ENCODE peak calls at places on chromosomes 2 and 18, in six cellular contexts. One of them, this sample, is unnamed.

GRCh38 chr2:201129044-201129505 is 13.1 kb downstream of the CFLAR start:
- DNase-seq in endothelial cell of umbilical vein: peak; percentile 88
- DNase-seq in K562: no peak
- DNase-seq in HepG2: peak; percentile 78
- DNase-seq in stomach: peak; percentile 59
- DNase-seq in breast epithelium: no peak
- DNase-seq in this sample: no peak

GRCh38 chr2:186523781-186524180 is 37.7 kb downstream of the ZC3H15 start:
- DNase-seq in endothelial cell of umbilical vein: no peak
- DNase-seq in K562: no peak
- DNase-seq in HepG2: no peak
- DNase-seq in stomach: no peak
- DNase-seq in breast epithelium: no peak
- DNase-seq in this sample: no peak

GRCh38 chr2:150698016-150698661 is 210.7 kb upstream of the RND3 start:
- DNase-seq in endothelial cell of umbilical vein: peak; percentile 10
- DNase-seq in K562: no peak
- DNase-seq in HepG2: no peak
- DNase-seq in stomach: no peak
- DNase-seq in breast epithelium: no peak
- DNase-seq in this sample: no peak

GRCh38 chr2:82823892-82824291 is 1635.2 kb downstream of the SUCLG1 start:
- DNase-seq in endothelial cell of umbilical vein: no peak
- DNase-seq in K562: no peak
- DNase-seq in HepG2: no peak
- DNase-seq in stomach: no peak
- DNase-seq in breast epithelium: no peak
- DNase-seq in this sample: no peak

GRCh38 chr18:7516505-7517117 is 50.5 kb upstream of the PTPRM start:
- DNase-seq in endothelial cell of umbilical vein: no peak
- DNase-seq in K562: no peak
- DNase-seq in HepG2: no peak
- DNase-seq in stomach: no peak
- DNase-seq in breast epithelium: no peak
- DNase-seq in this sample: no peak

GRCh38 chr2:27442282-27442980 is at the start of gene KRTCAP3:
- DNase-seq in endothelial cell of umbilical vein: no peak
- DNase-seq in K562: peak; percentile 78
- DNase-seq in HepG2: no peak
- DNase-seq in stomach: peak; percentile 87
- DNase-seq in breast epithelium: peak; percentile 72
- DNase-seq in this sample: no peak

GRCh38 chr2:168323456-168324058 is 76.2 kb upstream of the STK39 start:
- DNase-seq in endothelial cell of umbilical vein: no peak
- DNase-seq in K562: no peak
- DNase-seq in HepG2: no peak
- DNase-seq in stomach: no peak
- DNase-seq in breast epithelium: no peak
- DNase-seq in this sample: no peak

GRCh38 chr2:101150306-101151140 is 659 bp downstream of the TBC1D8 start:
- DNase-seq in endothelial cell of umbilical vein: peak; percentile 42
- DNase-seq in K562: peak; percentile 51
- DNase-seq in HepG2: no peak
- DNase-seq in stomach: peak; percentile 57
- DNase-seq in breast epithelium: no peak
- DNase-seq in this sample: no peak

GRCh38 chr2:130798472-130799221 is 38.1 kb upstream of the ARHGEF4 start:
- DNase-seq in endothelial cell of umbilical vein: no peak
- DNase-seq in K562: no peak
- DNase-seq in HepG2: no peak
- DNase-seq in stomach: no peak
- DNase-seq in breast epithelium: no peak
- DNase-seq in this sample: no peak

GRCh38 chr2:201432551-201433388 is 18.5 kb downstream of the TRAK2 start:
- DNase-seq in endothelial cell of umbilical vein: peak; percentile 52
- DNase-seq in K562: peak; percentile 27
- DNase-seq in HepG2: no peak
- DNase-seq in stomach: no peak
- DNase-seq in breast epithelium: no peak
- DNase-seq in this sample: no peak

GRCh38 chr2:102619414-102620319 is at the start of gene SLC9A2:
- DNase-seq in endothelial cell of umbilical vein: peak; percentile 6
- DNase-seq in K562: peak; percentile 69
- DNase-seq in HepG2: no peak
- DNase-seq in stomach: peak; percentile 72
- DNase-seq in breast epithelium: no peak
- DNase-seq in this sample: no peak

GRCh38 chr2:68971591-68972231 is 2.7 kb upstream of the GKN1 start:
- DNase-seq in endothelial cell of umbilical vein: no peak
- DNase-seq in K562: no peak
- DNase-seq in HepG2: no peak
- DNase-seq in stomach: peak; percentile 70
- DNase-seq in breast epithelium: no peak
- DNase-seq in this sample: no peak

GRCh38 chr2:173010233-173010632 is 65.4 kb upstream of the MAP3K20 start:
- DNase-seq in endothelial cell of umbilical vein: no peak
- DNase-seq in K562: no peak
- DNase-seq in HepG2: no peak
- DNase-seq in stomach: no peak
- DNase-seq in breast epithelium: no peak
- DNase-seq in this sample: no peak

GRCh38 chr2:109143214-109144187 is 14.5 kb downstream of the SH3RF3 start:
- DNase-seq in endothelial cell of umbilical vein: no peak
- DNase-seq in K562: no peak
- DNase-seq in HepG2: no peak
- DNase-seq in stomach: no peak
- DNase-seq in breast epithelium: no peak
- DNase-seq in this sample: no peak

GRCh38 chr2:108304975-108305374 is 16.3 kb downstream of the SULT1C2 start:
- DNase-seq in endothelial cell of umbilical vein: no peak
- DNase-seq in K562: no peak
- DNase-seq in HepG2: no peak
- DNase-seq in stomach: no peak
- DNase-seq in breast epithelium: no peak
- DNase-seq in this sample: no peak

GRCh38 chr2:157508676-157509075 is 64.8 kb upstream of the CYTIP start:
- DNase-seq in endothelial cell of umbilical vein: no peak
- DNase-seq in K562: no peak
- DNase-seq in HepG2: no peak
- DNase-seq in stomach: no peak
- DNase-seq in breast epithelium: no peak
- DNase-seq in this sample: no peak

GRCh38 chr2:195532255-195532627 is 124.8 kb upstream of the SLC39A10 start:
- DNase-seq in endothelial cell of umbilical vein: no peak
- DNase-seq in K562: no peak
- DNase-seq in HepG2: no peak
- DNase-seq in stomach: no peak
- DNase-seq in breast epithelium: no peak
- DNase-seq in this sample: no peak

DNA sequence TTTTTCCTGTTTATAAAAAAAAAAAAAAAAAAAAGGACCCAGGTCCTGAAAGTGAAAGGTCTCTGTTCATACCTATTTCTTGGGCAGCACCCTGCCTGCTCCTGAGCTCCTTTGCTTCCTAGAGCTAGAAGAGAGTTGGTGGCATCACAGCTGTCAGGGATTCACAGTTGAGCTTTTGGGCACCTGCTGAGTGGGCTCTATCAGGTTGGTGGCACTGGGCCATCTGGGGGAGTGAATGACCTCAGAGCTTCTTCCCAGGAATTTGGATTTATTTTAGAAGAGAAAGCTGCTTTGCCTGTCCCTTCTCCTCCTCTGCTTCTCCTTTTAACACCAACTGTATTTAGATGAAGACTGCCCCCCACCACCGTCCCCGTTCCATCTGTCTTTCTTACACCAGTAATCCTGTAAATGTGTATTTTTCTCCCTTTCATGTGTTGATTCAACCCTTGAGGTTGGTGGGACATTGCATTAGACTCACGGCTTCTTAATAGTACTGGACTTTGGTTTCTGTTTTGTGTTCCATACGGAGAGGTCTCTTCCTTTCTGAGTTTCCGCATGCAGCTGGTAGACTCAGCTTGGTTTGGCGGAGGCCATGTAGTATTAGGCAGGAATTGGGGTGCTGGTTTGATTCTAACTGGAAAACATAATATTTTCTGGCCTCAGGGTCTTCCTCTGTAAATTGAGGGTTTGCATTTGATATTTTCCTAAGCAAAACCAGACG is 7.6 kb upstream of the MGAT5 start:
- DNase-seq in endothelial cell of umbilical vein: no peak
- DNase-seq in K562: no peak
- DNase-seq in HepG2: peak; percentile 26
- DNase-seq in stomach: no peak
- DNase-seq in breast epithelium: no peak
- DNase-seq in this sample: no peak
- H3K4me1 ChIP-seq in endothelial cell of umbilical vein: peaks cover 22% of the 10 kb centered on the region
- H3K4me1 ChIP-seq in K562: peaks cover 8% of the 10 kb centered on the region
- H3K4me1 ChIP-seq in HepG2: peaks cover 45% of the 10 kb centered on the region
- H3K4me1 ChIP-seq in stomach: peaks cover 78% of the 10 kb centered on the region
- H3K4me1 ChIP-seq in breast epithelium: no peaks in the 10 kb centered on the region
- H3K4me1 ChIP-seq in this sample: no peaks in the 10 kb centered on the region

DNA sequence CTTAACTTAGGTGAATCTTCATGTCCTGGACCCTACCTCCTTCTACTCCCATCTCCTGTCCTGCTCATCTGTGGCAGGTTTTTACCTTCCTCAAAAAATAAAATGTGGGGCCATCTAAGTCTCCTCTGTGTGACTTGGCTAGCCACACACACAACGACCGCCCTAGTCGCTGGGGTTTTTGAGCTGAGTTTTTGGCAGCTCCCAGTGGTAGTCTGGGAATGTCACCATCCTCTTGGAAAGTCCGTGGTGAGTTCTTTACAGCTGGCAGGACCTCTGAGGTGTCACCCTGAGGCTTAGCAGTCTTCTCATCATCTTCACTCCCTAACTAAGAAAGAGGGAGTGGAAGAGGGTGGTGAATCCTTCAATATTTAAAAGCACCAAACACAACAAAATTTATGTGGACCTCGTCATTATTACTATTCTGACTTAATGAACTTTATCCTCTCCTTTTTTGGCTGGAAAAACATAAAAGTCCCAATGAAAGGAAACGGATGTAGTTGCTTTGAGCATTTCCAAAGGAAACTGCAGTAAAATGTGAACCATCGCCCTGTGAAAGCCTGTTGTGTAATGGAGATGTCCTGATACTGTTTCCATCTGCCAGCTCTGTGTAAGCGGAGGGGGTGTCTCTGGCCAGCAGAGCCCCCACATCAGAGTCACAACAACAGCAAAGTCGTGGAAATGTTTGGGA is 78.6 kb downstream of the VAPA start:
- DNase-seq in endothelial cell of umbilical vein: peak; percentile 77
- DNase-seq in K562: no peak
- DNase-seq in HepG2: no peak
- DNase-seq in stomach: no peak
- DNase-seq in breast epithelium: no peak
- DNase-seq in this sample: no peak
- TF ChIP-seq POLR2AphosphoS5 in endothelial cell of umbilical vein: no peak
- TF ChIP-seq POLR2AphosphoS5 in K562: no peak
- TF ChIP-seq POLR2AphosphoS5 in HepG2: no peak
- TF ChIP-seq POLR2AphosphoS5 in stomach: no peak
- TF ChIP-seq POLR2AphosphoS5 in breast epithelium: no peak
- TF ChIP-seq POLR2AphosphoS5 in this sample: no peak

GRCh38 chr2:216694201-216694825 is 1.0 kb downstream of the IGFBP5 start:
- DNase-seq in endothelial cell of umbilical vein: peak; percentile 14
- DNase-seq in K562: no peak
- DNase-seq in HepG2: no peak
- DNase-seq in stomach: peak; percentile 64
- DNase-seq in breast epithelium: no peak
- DNase-seq in this sample: no peak
- H3K4me1 ChIP-seq in endothelial cell of umbilical vein: peaks cover 20% of the 10 kb centered on the region
- H3K4me1 ChIP-seq in K562: peaks cover 8% of the 10 kb centered on the region
- H3K4me1 ChIP-seq in HepG2: no peaks in the 10 kb centered on the region
- H3K4me1 ChIP-seq in stomach: peaks cover 97% of the 10 kb centered on the region
- H3K4me1 ChIP-seq in breast epithelium: peaks cover 3% of the 10 kb centered on the region
- H3K4me1 ChIP-seq in this sample: peaks cover 11% of the 10 kb centered on the region

GRCh38 chr2:32231959-32232358 is 32.7 kb downstream of the NLRC4 start:
- DNase-seq in endothelial cell of umbilical vein: no peak
- DNase-seq in K562: no peak
- DNase-seq in HepG2: peak; percentile 58
- DNase-seq in stomach: no peak
- DNase-seq in breast epithelium: no peak
- DNase-seq in this sample: no peak

DNA sequence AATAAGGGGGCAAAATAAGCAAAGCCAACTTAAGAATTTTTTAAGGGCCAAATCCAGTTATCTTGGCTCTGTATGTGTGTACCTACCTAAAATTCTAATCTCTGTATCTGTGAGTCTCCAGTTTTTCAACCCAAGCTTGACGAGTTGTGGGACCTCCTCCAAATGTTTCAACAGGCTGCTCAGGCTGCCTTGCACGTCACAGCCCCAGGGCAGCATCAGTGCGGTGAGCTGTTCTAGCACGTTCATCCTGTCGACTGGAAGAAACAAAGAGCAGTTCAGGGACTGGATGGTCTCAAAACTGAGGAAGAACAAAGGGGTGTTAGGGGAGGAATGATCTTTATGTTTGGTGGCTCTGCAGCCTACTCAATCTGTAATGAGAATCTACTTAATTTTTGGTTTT is 29.4 kb downstream of the NLRC4 start:
- DNase-seq in endothelial cell of umbilical vein: no peak
- DNase-seq in K562: no peak
- DNase-seq in HepG2: no peak
- DNase-seq in stomach: no peak
- DNase-seq in breast epithelium: no peak
- DNase-seq in this sample: no peak
- TF ChIP-seq POLR2AphosphoS5 in endothelial cell of umbilical vein: no peak
- TF ChIP-seq POLR2AphosphoS5 in K562: no peak
- TF ChIP-seq POLR2AphosphoS5 in HepG2: no peak
- TF ChIP-seq POLR2AphosphoS5 in stomach: no peak
- TF ChIP-seq POLR2AphosphoS5 in breast epithelium: no peak
- TF ChIP-seq POLR2AphosphoS5 in this sample: no peak

GRCh38 chr18:3912705-3913104 is 462.7 kb downstream of the TGIF1 start:
- DNase-seq in endothelial cell of umbilical vein: no peak
- DNase-seq in K562: no peak
- DNase-seq in HepG2: no peak
- DNase-seq in stomach: no peak
- DNase-seq in breast epithelium: no peak
- DNase-seq in this sample: no peak
- H3K4me1 ChIP-seq in endothelial cell of umbilical vein: no peaks in the 10 kb centered on the region
- H3K4me1 ChIP-seq in K562: no peaks in the 10 kb centered on the region
- H3K4me1 ChIP-seq in HepG2: no peaks in the 10 kb centered on the region
- H3K4me1 ChIP-seq in stomach: no peaks in the 10 kb centered on the region
- H3K4me1 ChIP-seq in breast epithelium: no peaks in the 10 kb centered on the region
- H3K4me1 ChIP-seq in this sample: no peaks in the 10 kb centered on the region

GRCh38 chr2:230946429-230947234 is 21.6 kb upstream of the GPR55 start:
- DNase-seq in endothelial cell of umbilical vein: no peak
- DNase-seq in K562: no peak
- DNase-seq in HepG2: no peak
- DNase-seq in stomach: peak; percentile 8
- DNase-seq in breast epithelium: no peak
- DNase-seq in this sample: no peak
- TF ChIP-seq POLR2AphosphoS5 in endothelial cell of umbilical vein: no peak
- TF ChIP-seq POLR2AphosphoS5 in K562: no peak
- TF ChIP-seq POLR2AphosphoS5 in HepG2: no peak
- TF ChIP-seq POLR2AphosphoS5 in stomach: no peak
- TF ChIP-seq POLR2AphosphoS5 in breast epithelium: no peak
- TF ChIP-seq POLR2AphosphoS5 in this sample: no peak